ENCODE peak calls at places on chromosomes 7 and 10, in six cellular contexts. One of them, this sample, is unnamed. For H3K4me1, the result is how much of the 10 kb centered on the place peaks cover.

GRCh38 chr7:142874409-142874808 is 11.1 kb downstream of the TRPV6 start:
- DNase-seq in fibroblast of lung: no peak
- DNase-seq in A549: no peak
- DNase-seq in PC-9: no peak
- DNase-seq in GM23338: no peak
- DNase-seq in upper lobe of right lung: no peak
- DNase-seq in this sample: no peak

GRCh38 chr10:122245136-122245535 is 26.0 kb upstream of the BTBD16 start:
- DNase-seq in fibroblast of lung: no peak
- DNase-seq in PC-9: no peak
- DNase-seq in upper lobe of right lung: no peak
- DNase-seq in A549: no peak
- DNase-seq in GM23338: no peak
- DNase-seq in this sample: no peak

GRCh38 chr10:6297522-6297921 is 94.8 kb downstream of the PFKFB3 start:
- DNase-seq in PC-9: no peak
- DNase-seq in fibroblast of lung: no peak
- DNase-seq in upper lobe of right lung: no peak
- DNase-seq in GM23338: no peak
- DNase-seq in A549: no peak
- DNase-seq in this sample: no peak

GRCh38 chr7:24197852-24198251 is 86.1 kb upstream of the NPY start:
- DNase-seq in upper lobe of right lung: no peak
- DNase-seq in fibroblast of lung: peak
- DNase-seq in A549: no peak
- DNase-seq in GM23338: no peak
- DNase-seq in PC-9: no peak
- DNase-seq in this sample: no peak

GRCh38 chr10:96618648-96619047 is 31.8 kb upstream of the TM9SF3 start:
- DNase-seq in GM23338: no peak
- DNase-seq in A549: no peak
- DNase-seq in PC-9: no peak
- DNase-seq in upper lobe of right lung: no peak
- DNase-seq in fibroblast of lung: peak
- DNase-seq in this sample: no peak

GRCh38 chr7:55400191-55400590 is 35.1 kb downstream of the LANCL2 start:
- DNase-seq in A549: no peak
- DNase-seq in fibroblast of lung: peak
- DNase-seq in upper lobe of right lung: no peak
- DNase-seq in GM23338: no peak
- DNase-seq in PC-9: no peak
- DNase-seq in this sample: no peak

GRCh38 chr7:12757443-12757842 is 70.0 kb downstream of the ARL4A start:
- DNase-seq in upper lobe of right lung: no peak
- DNase-seq in GM23338: no peak
- DNase-seq in fibroblast of lung: peak
- DNase-seq in PC-9: no peak
- DNase-seq in A549: no peak
- DNase-seq in this sample: no peak

GRCh38 chr7:66837007-66837406 is 84.0 kb upstream of the TMEM248 start:
- DNase-seq in GM23338: peak
- DNase-seq in fibroblast of lung: no peak
- DNase-seq in PC-9: no peak
- DNase-seq in upper lobe of right lung: peak
- DNase-seq in A549: no peak
- DNase-seq in this sample: peak

GRCh38 chr7:613442-614140 is 93.9 kb upstream of the PDGFA start:
- DNase-seq in PC-9: no peak
- DNase-seq in A549: no peak
- DNase-seq in upper lobe of right lung: peak
- DNase-seq in fibroblast of lung: no peak
- DNase-seq in GM23338: no peak
- DNase-seq in this sample: no peak

GRCh38 chr7:148334959-148335577 is 255.5 kb upstream of the C7orf33 start:
- DNase-seq in upper lobe of right lung: no peak
- DNase-seq in PC-9: no peak
- DNase-seq in fibroblast of lung: peak
- DNase-seq in GM23338: no peak
- DNase-seq in A549: no peak
- DNase-seq in this sample: no peak

GRCh38 chr10:116913681-116914080 is 64.4 kb downstream of the ENO4 start:
- DNase-seq in PC-9: no peak
- DNase-seq in A549: no peak
- DNase-seq in GM23338: no peak
- DNase-seq in upper lobe of right lung: no peak
- DNase-seq in fibroblast of lung: no peak
- DNase-seq in this sample: no peak

GRCh38 chr10:93006435-93007039 is 54.1 kb upstream of the CYP26C1 start:
- DNase-seq in A549: peak
- DNase-seq in fibroblast of lung: peak
- DNase-seq in upper lobe of right lung: no peak
- DNase-seq in PC-9: no peak
- DNase-seq in GM23338: peak
- DNase-seq in this sample: no peak

GRCh38 chr7:107505997-107506682 is 36.3 kb downstream of the GPR22 start:
- DNase-seq in GM23338: no peak
- DNase-seq in fibroblast of lung: peak
- DNase-seq in A549: no peak
- DNase-seq in upper lobe of right lung: no peak
- DNase-seq in PC-9: peak
- DNase-seq in this sample: peak

GRCh38 chr7:140229101-140229525 is 52.3 kb upstream of the KDM7A start:
- DNase-seq in upper lobe of right lung: no peak
- DNase-seq in A549: no peak
- DNase-seq in PC-9: no peak
- DNase-seq in GM23338: no peak
- DNase-seq in fibroblast of lung: no peak
- DNase-seq in this sample: no peak

GRCh38 chr10:97159906-97160305 is 25.9 kb downstream of the SLIT1 start:
- DNase-seq in A549: no peak
- DNase-seq in upper lobe of right lung: peak
- DNase-seq in GM23338: no peak
- DNase-seq in fibroblast of lung: no peak
- DNase-seq in PC-9: no peak
- DNase-seq in this sample: no peak

GRCh38 chr7:101185258-101185839 is 5.3 kb upstream of the NAT16 start:
- DNase-seq in PC-9: no peak
- DNase-seq in upper lobe of right lung: no peak
- DNase-seq in A549: no peak
- DNase-seq in GM23338: no peak
- DNase-seq in fibroblast of lung: peak
- DNase-seq in this sample: no peak

GRCh38 chr10:48598243-48598935 is 6.5 kb downstream of the ARHGAP22 start:
- DNase-seq in fibroblast of lung: no peak
- DNase-seq in PC-9: peak
- DNase-seq in GM23338: no peak
- DNase-seq in upper lobe of right lung: no peak
- DNase-seq in A549: no peak
- DNase-seq in this sample: no peak

GRCh38 chr7:98251251-98251843 is 685 bp downstream of the TECPR1 start:
- DNase-seq in A549: no peak
- DNase-seq in PC-9: no peak
- DNase-seq in fibroblast of lung: peak
- DNase-seq in upper lobe of right lung: peak
- DNase-seq in GM23338: peak
- DNase-seq in this sample: peak

GRCh38 chr10:77111611-77112550 is 525.7 kb downstream of the KCNMA1 start:
- DNase-seq in PC-9: peak
- DNase-seq in fibroblast of lung: peak
- DNase-seq in upper lobe of right lung: no peak
- DNase-seq in GM23338: peak
- DNase-seq in A549: peak
- DNase-seq in this sample: peak

GRCh38 chr7:50775231-50775630 is 7.5 kb downstream of the GRB10 start:
- DNase-seq in PC-9: no peak
- DNase-seq in GM23338: no peak
- DNase-seq in A549: no peak
- DNase-seq in upper lobe of right lung: no peak
- DNase-seq in fibroblast of lung: no peak
- DNase-seq in this sample: no peak

GRCh38 chr10:51100221-51100620 is 25.9 kb downstream of the PRKG1 start:
- DNase-seq in A549: no peak
- DNase-seq in GM23338: no peak
- DNase-seq in PC-9: no peak
- DNase-seq in upper lobe of right lung: no peak
- DNase-seq in fibroblast of lung: peak
- DNase-seq in this sample: no peak

GRCh38 chr7:16817536-16817935 is 12.7 kb upstream of the AGR2 start:
- DNase-seq in A549: peak
- DNase-seq in PC-9: no peak
- DNase-seq in upper lobe of right lung: no peak
- DNase-seq in fibroblast of lung: peak
- DNase-seq in GM23338: no peak
- DNase-seq in this sample: no peak

GRCh38 chr10:92914478-92915066 is 66.3 kb downstream of the EXOC6 start:
- DNase-seq in fibroblast of lung: peak
- DNase-seq in GM23338: peak
- DNase-seq in upper lobe of right lung: no peak
- DNase-seq in PC-9: peak
- DNase-seq in A549: peak
- DNase-seq in this sample: peak

GRCh38 chr7:142811154-142811737 is 40.5 kb downstream of the PRSS2 start:
- DNase-seq in GM23338: peak
- DNase-seq in fibroblast of lung: peak
- DNase-seq in A549: peak
- DNase-seq in PC-9: peak
- DNase-seq in upper lobe of right lung: no peak
- DNase-seq in this sample: peak

DNA sequence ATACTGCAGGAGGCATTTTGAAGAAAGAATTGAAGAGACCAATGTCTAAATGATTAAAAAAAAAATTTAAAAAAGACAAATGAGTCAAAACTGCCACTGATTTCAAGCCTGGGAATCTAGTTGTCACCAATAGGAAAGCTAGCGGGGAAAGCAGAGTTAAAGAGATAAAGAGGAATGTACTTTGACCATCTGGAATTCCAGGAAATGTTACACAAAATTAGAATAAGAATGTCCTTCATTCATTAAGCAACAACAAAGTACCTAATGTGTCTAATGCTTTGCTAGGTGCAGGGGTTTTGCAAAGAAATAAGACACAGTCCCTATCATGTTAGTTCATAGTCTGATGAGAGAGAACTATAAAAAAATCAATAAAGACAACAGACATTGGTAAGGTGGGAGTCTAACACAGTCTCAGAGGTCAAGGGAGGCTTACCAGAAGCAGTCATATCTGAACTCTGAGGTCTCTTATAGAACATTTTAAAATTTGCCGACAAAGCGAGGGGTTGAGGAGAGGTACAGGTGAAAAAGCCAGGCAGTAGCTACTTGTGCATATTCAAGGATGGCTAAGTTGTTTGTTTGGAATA is 8.8 kb upstream of the TYSND1 start:
- DNase-seq in GM23338: peak
- DNase-seq in fibroblast of lung: no peak
- DNase-seq in A549: no peak
- DNase-seq in upper lobe of right lung: no peak
- DNase-seq in PC-9: no peak
- DNase-seq in this sample: no peak
- H3K4me3 ChIP-seq in GM23338: no peak
- H3K4me3 ChIP-seq in fibroblast of lung: no peak
- H3K4me3 ChIP-seq in A549: no peak
- H3K4me3 ChIP-seq in upper lobe of right lung: no peak
- H3K4me3 ChIP-seq in PC-9: no peak
- H3K4me3 ChIP-seq in this sample: no peak

DNA sequence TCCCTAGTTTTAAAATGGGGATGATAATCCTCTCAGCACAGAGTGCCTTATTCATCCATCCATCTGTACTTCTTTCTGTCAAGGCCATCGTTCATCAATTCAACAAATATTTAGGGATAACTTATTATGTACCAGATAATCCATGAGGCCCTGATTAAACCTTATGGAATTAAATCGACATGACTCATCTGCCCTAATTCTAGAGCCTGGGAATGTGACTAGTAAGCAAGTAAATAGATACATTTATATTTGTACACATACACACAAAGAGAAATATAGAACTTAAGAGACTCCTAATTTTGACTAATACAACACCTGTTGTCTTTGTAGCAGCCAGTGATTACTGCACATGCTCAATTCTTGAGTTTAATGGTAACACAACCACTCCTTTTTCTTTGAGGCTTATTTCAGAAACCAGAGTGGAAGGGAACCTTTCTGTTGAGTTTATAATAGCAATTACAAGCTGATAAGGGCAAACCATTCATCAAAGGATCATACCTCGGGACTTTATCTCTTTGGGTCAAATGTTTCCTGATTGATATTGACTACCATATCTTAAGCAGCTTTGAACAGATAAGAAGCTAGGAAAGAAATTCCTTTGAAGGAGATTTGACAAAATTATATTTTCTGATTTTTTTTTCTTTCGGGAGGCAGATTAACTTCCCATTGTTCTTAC is 122.7 kb downstream of the ARID5B start:
- DNase-seq in GM23338: no peak
- DNase-seq in fibroblast of lung: no peak
- DNase-seq in upper lobe of right lung: no peak
- DNase-seq in A549: no peak
- DNase-seq in PC-9: no peak
- DNase-seq in this sample: no peak
- H3K4me1 ChIP-seq in GM23338: under half
- H3K4me1 ChIP-seq in fibroblast of lung: under half
- H3K4me1 ChIP-seq in upper lobe of right lung: under half
- H3K4me1 ChIP-seq in A549: under half
- H3K4me1 ChIP-seq in PC-9: under half
- H3K4me1 ChIP-seq in this sample: under half

DNA sequence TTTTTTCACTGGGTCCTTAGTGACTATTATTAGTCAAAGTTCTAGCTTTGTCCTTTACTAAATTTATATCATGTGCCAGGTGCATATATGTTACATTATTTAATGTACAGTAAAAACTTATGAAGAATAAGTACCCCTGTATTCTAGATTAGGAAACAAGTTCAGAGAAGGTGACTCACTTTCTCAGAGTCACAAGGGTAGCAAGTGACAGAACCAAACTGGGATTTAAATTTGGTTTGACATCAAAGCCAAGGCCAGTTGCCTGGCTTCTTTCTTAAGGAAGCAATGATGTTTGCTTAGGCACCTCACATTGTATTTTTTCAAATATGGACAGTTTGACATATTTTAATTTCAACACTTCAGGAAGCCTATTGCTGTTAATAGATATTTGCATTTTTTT is 2.5 kb downstream of the LSM8 start:
- DNase-seq in A549: no peak
- DNase-seq in PC-9: no peak
- DNase-seq in upper lobe of right lung: no peak
- DNase-seq in fibroblast of lung: peak
- DNase-seq in GM23338: no peak
- DNase-seq in this sample: no peak
- H3K4me3 ChIP-seq in A549: no peak
- H3K4me3 ChIP-seq in PC-9: no peak
- H3K4me3 ChIP-seq in upper lobe of right lung: no peak
- H3K4me3 ChIP-seq in fibroblast of lung: peak
- H3K4me3 ChIP-seq in GM23338: no peak
- H3K4me3 ChIP-seq in this sample: no peak

DNA sequence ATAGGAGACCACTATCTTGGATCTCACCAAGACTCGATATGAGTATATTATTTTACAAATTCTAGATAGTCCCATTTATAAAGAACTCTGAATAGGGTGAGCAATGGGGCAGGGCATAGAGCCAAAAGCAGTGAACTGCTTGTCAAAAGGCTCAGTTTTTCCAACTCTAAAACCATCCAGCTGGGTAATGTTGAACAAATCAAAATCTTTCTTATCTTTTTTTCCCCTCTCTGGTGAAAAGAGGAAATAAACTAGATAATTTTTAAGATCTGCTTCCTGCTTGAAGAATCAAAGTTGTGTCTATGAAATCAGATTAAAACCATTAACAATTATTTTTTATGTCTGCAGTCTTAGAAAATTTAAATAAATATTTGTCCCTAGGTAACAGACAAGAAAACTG is 178.6 kb downstream of the REEP3 start:
- DNase-seq in fibroblast of lung: peak
- DNase-seq in A549: no peak
- DNase-seq in PC-9: no peak
- DNase-seq in GM23338: no peak
- DNase-seq in upper lobe of right lung: no peak
- DNase-seq in this sample: no peak
- H3K4me1 ChIP-seq in fibroblast of lung: under half
- H3K4me1 ChIP-seq in A549: under half
- H3K4me1 ChIP-seq in PC-9: under half
- H3K4me1 ChIP-seq in GM23338: under half
- H3K4me1 ChIP-seq in upper lobe of right lung: under half
- H3K4me1 ChIP-seq in this sample: half or more